ENCODE peak calls at places on chromosomes 7 and 10, in eight cellular contexts. One of them, this sample, is unnamed.

GRCh38 chr10:26242752-26243151 is 26.2 kb downstream of the GAD2 start:
- DNase-seq in upper lobe of right lung: no peak
- DNase-seq in SJSA1: no peak
- DNase-seq in fibroblast of mammary gland: no peak
- DNase-seq in tibial nerve: no peak
- DNase-seq in fibroblast of lung: no peak
- DNase-seq in fibroblast of the aortic adventitia: no peak
- DNase-seq in BE2C: no peak
- DNase-seq in this sample: no peak

GRCh38 chr7:116380030-116380429 is 119.5 kb upstream of the CAV2 start:
- DNase-seq in upper lobe of right lung: no peak
- DNase-seq in SJSA1: no peak
- DNase-seq in fibroblast of mammary gland: peak
- DNase-seq in tibial nerve: no peak
- DNase-seq in fibroblast of lung: peak
- DNase-seq in fibroblast of the aortic adventitia: peak
- DNase-seq in BE2C: no peak
- DNase-seq in this sample: no peak

GRCh38 chr10:124728071-124728829 is 15.9 kb downstream of the FAM53B start:
- DNase-seq in upper lobe of right lung: peak
- DNase-seq in SJSA1: no peak
- DNase-seq in fibroblast of mammary gland: peak
- DNase-seq in tibial nerve: no peak
- DNase-seq in fibroblast of lung: peak
- DNase-seq in fibroblast of the aortic adventitia: no peak
- DNase-seq in BE2C: no peak
- DNase-seq in this sample: no peak

GRCh38 chr10:117457071-117457810 is 82.0 kb upstream of the PDZD8 start:
- DNase-seq in upper lobe of right lung: no peak
- DNase-seq in SJSA1: no peak
- DNase-seq in fibroblast of mammary gland: no peak
- DNase-seq in tibial nerve: no peak
- DNase-seq in fibroblast of lung: no peak
- DNase-seq in fibroblast of the aortic adventitia: no peak
- DNase-seq in BE2C: no peak
- DNase-seq in this sample: no peak

GRCh38 chr10:95640891-95641315 is 15.6 kb downstream of the ALDH18A1 start:
- DNase-seq in upper lobe of right lung: no peak
- DNase-seq in SJSA1: no peak
- DNase-seq in fibroblast of mammary gland: no peak
- DNase-seq in tibial nerve: no peak
- DNase-seq in fibroblast of lung: no peak
- DNase-seq in fibroblast of the aortic adventitia: no peak
- DNase-seq in BE2C: no peak
- DNase-seq in this sample: no peak

GRCh38 chr7:46115410-46115809 is 194.3 kb upstream of the IGFBP3 start:
- DNase-seq in upper lobe of right lung: no peak
- DNase-seq in SJSA1: no peak
- DNase-seq in fibroblast of mammary gland: no peak
- DNase-seq in tibial nerve: no peak
- DNase-seq in fibroblast of lung: peak
- DNase-seq in fibroblast of the aortic adventitia: no peak
- DNase-seq in BE2C: no peak
- DNase-seq in this sample: peak

GRCh38 chr10:123635745-123636144 is 30.4 kb upstream of the GPR26 start:
- DNase-seq in upper lobe of right lung: no peak
- DNase-seq in SJSA1: no peak
- DNase-seq in fibroblast of mammary gland: no peak
- DNase-seq in tibial nerve: no peak
- DNase-seq in fibroblast of lung: no peak
- DNase-seq in fibroblast of the aortic adventitia: no peak
- DNase-seq in BE2C: no peak
- DNase-seq in this sample: no peak

GRCh38 chr7:47587389-47587788 is 5.5 kb upstream of the TNS3 start:
- DNase-seq in upper lobe of right lung: peak
- DNase-seq in SJSA1: no peak
- DNase-seq in fibroblast of mammary gland: no peak
- DNase-seq in tibial nerve: no peak
- DNase-seq in fibroblast of lung: no peak
- DNase-seq in fibroblast of the aortic adventitia: peak
- DNase-seq in BE2C: no peak
- DNase-seq in this sample: no peak

GRCh38 chr7:20395494-20395893 is 64.8 kb downstream of the ITGB8 start:
- DNase-seq in upper lobe of right lung: no peak
- DNase-seq in SJSA1: no peak
- DNase-seq in fibroblast of mammary gland: no peak
- DNase-seq in tibial nerve: no peak
- DNase-seq in fibroblast of lung: no peak
- DNase-seq in fibroblast of the aortic adventitia: no peak
- DNase-seq in BE2C: no peak
- DNase-seq in this sample: no peak

GRCh38 chr10:129758180-129758579 is 205.9 kb downstream of the EBF3 start:
- DNase-seq in upper lobe of right lung: peak
- DNase-seq in SJSA1: no peak
- DNase-seq in fibroblast of mammary gland: no peak
- DNase-seq in tibial nerve: no peak
- DNase-seq in fibroblast of lung: no peak
- DNase-seq in fibroblast of the aortic adventitia: no peak
- DNase-seq in BE2C: no peak
- DNase-seq in this sample: no peak

GRCh38 chr7:117630501-117630900 is 150.7 kb downstream of the CFTR start:
- DNase-seq in upper lobe of right lung: no peak
- DNase-seq in SJSA1: no peak
- DNase-seq in fibroblast of mammary gland: no peak
- DNase-seq in tibial nerve: no peak
- DNase-seq in fibroblast of lung: peak
- DNase-seq in fibroblast of the aortic adventitia: no peak
- DNase-seq in BE2C: no peak
- DNase-seq in this sample: no peak

GRCh38 chr7:116159711-116160110 is 50.6 kb upstream of the TES start:
- DNase-seq in upper lobe of right lung: no peak
- DNase-seq in SJSA1: no peak
- DNase-seq in fibroblast of mammary gland: no peak
- DNase-seq in tibial nerve: no peak
- DNase-seq in fibroblast of lung: no peak
- DNase-seq in fibroblast of the aortic adventitia: no peak
- DNase-seq in BE2C: no peak
- DNase-seq in this sample: no peak

GRCh38 chr10:76086571-76087260 is 655.3 kb downstream of the LRMDA start:
- DNase-seq in upper lobe of right lung: no peak
- DNase-seq in SJSA1: no peak
- DNase-seq in fibroblast of mammary gland: peak
- DNase-seq in tibial nerve: no peak
- DNase-seq in fibroblast of lung: peak
- DNase-seq in fibroblast of the aortic adventitia: peak
- DNase-seq in BE2C: peak
- DNase-seq in this sample: peak

GRCh38 chr10:91643700-91644099 is 10.8 kb upstream of the PPP1R3C start:
- DNase-seq in upper lobe of right lung: no peak
- DNase-seq in SJSA1: no peak
- DNase-seq in fibroblast of mammary gland: no peak
- DNase-seq in tibial nerve: no peak
- DNase-seq in fibroblast of lung: no peak
- DNase-seq in fibroblast of the aortic adventitia: no peak
- DNase-seq in BE2C: peak
- DNase-seq in this sample: no peak

GRCh38 chr10:129193148-129193547 is 273.9 kb upstream of the MGMT start:
- DNase-seq in upper lobe of right lung: no peak
- DNase-seq in SJSA1: no peak
- DNase-seq in fibroblast of mammary gland: peak
- DNase-seq in tibial nerve: peak
- DNase-seq in fibroblast of lung: peak
- DNase-seq in fibroblast of the aortic adventitia: peak
- DNase-seq in BE2C: no peak
- DNase-seq in this sample: peak

GRCh38 chr7:1091644-1092027 is 3.7 kb downstream of the GPER1 start:
- DNase-seq in upper lobe of right lung: no peak
- DNase-seq in SJSA1: no peak
- DNase-seq in fibroblast of mammary gland: no peak
- DNase-seq in tibial nerve: no peak
- DNase-seq in fibroblast of lung: no peak
- DNase-seq in fibroblast of the aortic adventitia: no peak
- DNase-seq in BE2C: no peak
- DNase-seq in this sample: no peak

GRCh38 chr7:30699706-30700495 is 17.6 kb upstream of the CRHR2 start:
- DNase-seq in upper lobe of right lung: no peak
- DNase-seq in SJSA1: no peak
- DNase-seq in fibroblast of mammary gland: no peak
- DNase-seq in tibial nerve: no peak
- DNase-seq in fibroblast of lung: no peak
- DNase-seq in fibroblast of the aortic adventitia: no peak
- DNase-seq in BE2C: no peak
- DNase-seq in this sample: no peak

GRCh38 chr7:102024005-102024768 is 206.8 kb downstream of the CUX1 start:
- DNase-seq in upper lobe of right lung: no peak
- DNase-seq in SJSA1: no peak
- DNase-seq in fibroblast of mammary gland: no peak
- DNase-seq in tibial nerve: no peak
- DNase-seq in fibroblast of lung: no peak
- DNase-seq in fibroblast of the aortic adventitia: no peak
- DNase-seq in BE2C: peak
- DNase-seq in this sample: no peak

GRCh38 chr7:46386428-46387399 is 465.6 kb upstream of the IGFBP3 start:
- DNase-seq in upper lobe of right lung: no peak
- DNase-seq in SJSA1: peak
- DNase-seq in fibroblast of mammary gland: peak
- DNase-seq in tibial nerve: no peak
- DNase-seq in fibroblast of lung: no peak
- DNase-seq in fibroblast of the aortic adventitia: peak
- DNase-seq in BE2C: no peak
- DNase-seq in this sample: peak

GRCh38 chr10:24306507-24306875 is 97.6 kb downstream of the KIAA1217 start:
- DNase-seq in upper lobe of right lung: no peak
- DNase-seq in SJSA1: no peak
- DNase-seq in fibroblast of mammary gland: no peak
- DNase-seq in tibial nerve: no peak
- DNase-seq in fibroblast of lung: no peak
- DNase-seq in fibroblast of the aortic adventitia: peak
- DNase-seq in BE2C: no peak
- DNase-seq in this sample: peak

GRCh38 chr10:78830062-78830974 is 238.4 kb upstream of the ZMIZ1 start:
- DNase-seq in upper lobe of right lung: no peak
- DNase-seq in SJSA1: peak
- DNase-seq in fibroblast of mammary gland: peak
- DNase-seq in tibial nerve: no peak
- DNase-seq in fibroblast of lung: no peak
- DNase-seq in fibroblast of the aortic adventitia: peak
- DNase-seq in BE2C: no peak
- DNase-seq in this sample: no peak

GRCh38 chr10:88793747-88794299 is 8.7 kb upstream of the LIPM start:
- DNase-seq in upper lobe of right lung: no peak
- DNase-seq in SJSA1: peak
- DNase-seq in fibroblast of mammary gland: peak
- DNase-seq in tibial nerve: no peak
- DNase-seq in fibroblast of lung: peak
- DNase-seq in fibroblast of the aortic adventitia: peak
- DNase-seq in BE2C: no peak
- DNase-seq in this sample: no peak

GRCh38 chr7:57868771-57869483 is 418.9 kb downstream of the ZNF716 start:
- DNase-seq in upper lobe of right lung: no peak
- DNase-seq in SJSA1: no peak
- DNase-seq in fibroblast of mammary gland: no peak
- DNase-seq in tibial nerve: no peak
- DNase-seq in fibroblast of lung: no peak
- DNase-seq in fibroblast of the aortic adventitia: peak
- DNase-seq in BE2C: no peak
- DNase-seq in this sample: no peak

GRCh38 chr7:57867884-57868701 is 418.1 kb downstream of the ZNF716 start:
- DNase-seq in upper lobe of right lung: no peak
- DNase-seq in SJSA1: no peak
- DNase-seq in fibroblast of mammary gland: no peak
- DNase-seq in tibial nerve: no peak
- DNase-seq in fibroblast of lung: no peak
- DNase-seq in fibroblast of the aortic adventitia: no peak
- DNase-seq in BE2C: peak
- DNase-seq in this sample: no peak
- H3K4me3 ChIP-seq in upper lobe of right lung: peak
- H3K4me3 ChIP-seq in SJSA1: no peak
- H3K4me3 ChIP-seq in fibroblast of mammary gland: no peak
- H3K4me3 ChIP-seq in tibial nerve: peak
- H3K4me3 ChIP-seq in fibroblast of lung: no peak
- H3K4me3 ChIP-seq in fibroblast of the aortic adventitia: peak
- H3K4me3 ChIP-seq in BE2C: no peak
- H3K4me3 ChIP-seq in this sample: peak

GRCh38 chr7:80678703-80679102 is 40.3 kb downstream of the CD36 start:
- DNase-seq in upper lobe of right lung: no peak
- DNase-seq in SJSA1: no peak
- DNase-seq in fibroblast of mammary gland: no peak
- DNase-seq in tibial nerve: no peak
- DNase-seq in fibroblast of lung: no peak
- DNase-seq in fibroblast of the aortic adventitia: no peak
- DNase-seq in BE2C: no peak
- DNase-seq in this sample: no peak
- H3K4me3 ChIP-seq in upper lobe of right lung: no peak
- H3K4me3 ChIP-seq in SJSA1: no peak
- H3K4me3 ChIP-seq in fibroblast of mammary gland: no peak
- H3K4me3 ChIP-seq in tibial nerve: no peak
- H3K4me3 ChIP-seq in fibroblast of lung: no peak
- H3K4me3 ChIP-seq in fibroblast of the aortic adventitia: no peak
- H3K4me3 ChIP-seq in BE2C: no peak
- H3K4me3 ChIP-seq in this sample: no peak

DNA sequence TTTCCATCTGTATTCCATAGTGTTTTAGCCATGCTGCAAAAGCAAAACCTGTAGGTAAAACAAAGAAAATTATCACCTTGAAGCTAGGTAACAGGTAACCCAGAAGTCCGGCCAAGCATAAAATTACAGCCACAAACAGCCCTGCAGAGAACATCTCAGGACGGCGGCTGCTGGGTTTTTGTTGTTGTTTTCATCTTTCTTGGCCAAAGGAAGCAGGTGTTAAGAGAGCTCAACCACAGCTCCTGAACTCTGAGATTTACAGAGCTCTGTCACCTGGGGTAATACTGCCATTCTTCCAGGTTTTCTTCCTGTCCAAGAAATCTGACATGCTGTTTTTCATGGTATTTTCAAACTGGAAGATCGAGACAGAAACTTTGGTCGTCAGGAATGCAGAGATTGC is 847 bp upstream of the SCIN start:
- DNase-seq in upper lobe of right lung: no peak
- DNase-seq in SJSA1: no peak
- DNase-seq in fibroblast of mammary gland: no peak
- DNase-seq in tibial nerve: no peak
- DNase-seq in fibroblast of lung: no peak
- DNase-seq in fibroblast of the aortic adventitia: no peak
- DNase-seq in BE2C: no peak
- DNase-seq in this sample: no peak
- H3K4me3 ChIP-seq in upper lobe of right lung: peak
- H3K4me3 ChIP-seq in SJSA1: no peak
- H3K4me3 ChIP-seq in fibroblast of mammary gland: no peak
- H3K4me3 ChIP-seq in tibial nerve: no peak
- H3K4me3 ChIP-seq in fibroblast of lung: no peak
- H3K4me3 ChIP-seq in fibroblast of the aortic adventitia: no peak
- H3K4me3 ChIP-seq in BE2C: no peak
- H3K4me3 ChIP-seq in this sample: no peak

DNA sequence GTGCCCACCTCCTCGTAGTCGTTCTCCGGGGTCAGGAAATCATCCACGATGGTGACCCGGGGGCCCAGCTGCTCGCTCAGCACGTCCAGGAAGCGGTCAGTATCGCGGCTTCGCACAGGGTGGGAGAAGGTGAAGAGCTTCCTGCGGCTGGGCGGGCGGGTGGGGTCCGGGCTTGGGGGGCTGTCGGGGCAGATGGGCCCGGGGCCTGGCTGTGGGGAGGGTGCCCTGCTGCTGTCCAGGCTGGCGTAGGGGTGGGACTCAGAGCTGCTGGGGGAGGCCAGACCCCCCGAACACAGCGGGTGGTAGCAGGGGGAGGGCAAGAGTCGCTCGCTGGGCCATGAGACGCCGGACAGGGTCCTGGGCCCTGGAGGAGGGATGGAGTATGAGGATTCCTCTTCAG is 42.3 kb downstream of the GRID2IP start:
- DNase-seq in upper lobe of right lung: no peak
- DNase-seq in SJSA1: no peak
- DNase-seq in fibroblast of mammary gland: no peak
- DNase-seq in tibial nerve: no peak
- DNase-seq in fibroblast of lung: no peak
- DNase-seq in fibroblast of the aortic adventitia: no peak
- DNase-seq in BE2C: no peak
- DNase-seq in this sample: no peak
- H3K4me3 ChIP-seq in upper lobe of right lung: no peak
- H3K4me3 ChIP-seq in SJSA1: no peak
- H3K4me3 ChIP-seq in fibroblast of mammary gland: no peak
- H3K4me3 ChIP-seq in tibial nerve: no peak
- H3K4me3 ChIP-seq in fibroblast of lung: no peak
- H3K4me3 ChIP-seq in fibroblast of the aortic adventitia: no peak
- H3K4me3 ChIP-seq in BE2C: no peak
- H3K4me3 ChIP-seq in this sample: no peak

This sample was measured in brain microvascular endothelial cell.